ENCODE peak calls at places on chromosome 3, in nine cellular contexts. One of them, this sample, is unnamed.

GRCh38 chr3:632571-633170 is 436.1 kb downstream of the CHL1 start:
- DNase-seq in stimulated activated CD8-positive, alpha-beta memory T cell treated with anti-CD3 and anti-CD28 coated beads, Interleukin-15, amount 100 ng/mL, for 4 hours: no peak
- DNase-seq in NCI-H524: peak
- DNase-seq in GM10248: peak
- DNase-seq in esophagus muscularis mucosa: no peak
- DNase-seq in KBM-7: peak
- DNase-seq in effector memory CD4-positive, alpha-beta T cell: no peak
- DNase-seq in stimulated activated naive CD4-positive, alpha-beta T cell: peak
- DNase-seq in left cardiac atrium: peak
- DNase-seq in this sample: peak

GRCh38 chr3:177491301-177492031 is 294.2 kb upstream of the TBL1XR1 start:
- DNase-seq in stimulated activated CD8-positive, alpha-beta memory T cell treated with anti-CD3 and anti-CD28 coated beads, Interleukin-15, amount 100 ng/mL, for 4 hours: no peak
- DNase-seq in NCI-H524: no peak
- DNase-seq in GM10248: no peak
- DNase-seq in esophagus muscularis mucosa: no peak
- DNase-seq in KBM-7: no peak
- DNase-seq in effector memory CD4-positive, alpha-beta T cell: no peak
- DNase-seq in stimulated activated naive CD4-positive, alpha-beta T cell: no peak
- DNase-seq in left cardiac atrium: no peak
- DNase-seq in this sample: no peak

GRCh38 chr3:188113761-188114160 is 40.2 kb upstream of the LPP start:
- DNase-seq in stimulated activated CD8-positive, alpha-beta memory T cell treated with anti-CD3 and anti-CD28 coated beads, Interleukin-15, amount 100 ng/mL, for 4 hours: no peak
- DNase-seq in NCI-H524: no peak
- DNase-seq in GM10248: no peak
- DNase-seq in esophagus muscularis mucosa: no peak
- DNase-seq in KBM-7: no peak
- DNase-seq in effector memory CD4-positive, alpha-beta T cell: no peak
- DNase-seq in stimulated activated naive CD4-positive, alpha-beta T cell: no peak
- DNase-seq in left cardiac atrium: no peak
- DNase-seq in this sample: no peak

GRCh38 chr3:23455775-23456174 is 252.6 kb downstream of the UBE2E2 start:
- DNase-seq in stimulated activated CD8-positive, alpha-beta memory T cell treated with anti-CD3 and anti-CD28 coated beads, Interleukin-15, amount 100 ng/mL, for 4 hours: no peak
- DNase-seq in NCI-H524: no peak
- DNase-seq in GM10248: no peak
- DNase-seq in esophagus muscularis mucosa: no peak
- DNase-seq in KBM-7: no peak
- DNase-seq in effector memory CD4-positive, alpha-beta T cell: no peak
- DNase-seq in stimulated activated naive CD4-positive, alpha-beta T cell: no peak
- DNase-seq in left cardiac atrium: no peak
- DNase-seq in this sample: no peak

GRCh38 chr3:10555263-10555662 is 49.9 kb upstream of the ATP2B2 start:
- DNase-seq in stimulated activated CD8-positive, alpha-beta memory T cell treated with anti-CD3 and anti-CD28 coated beads, Interleukin-15, amount 100 ng/mL, for 4 hours: no peak
- DNase-seq in NCI-H524: no peak
- DNase-seq in GM10248: no peak
- DNase-seq in esophagus muscularis mucosa: peak
- DNase-seq in KBM-7: no peak
- DNase-seq in effector memory CD4-positive, alpha-beta T cell: no peak
- DNase-seq in stimulated activated naive CD4-positive, alpha-beta T cell: no peak
- DNase-seq in left cardiac atrium: no peak
- DNase-seq in this sample: no peak

GRCh38 chr3:50057756-50058155 is 31.0 kb upstream of the RBM5 start:
- DNase-seq in stimulated activated CD8-positive, alpha-beta memory T cell treated with anti-CD3 and anti-CD28 coated beads, Interleukin-15, amount 100 ng/mL, for 4 hours: no peak
- DNase-seq in NCI-H524: no peak
- DNase-seq in GM10248: no peak
- DNase-seq in esophagus muscularis mucosa: no peak
- DNase-seq in KBM-7: no peak
- DNase-seq in effector memory CD4-positive, alpha-beta T cell: no peak
- DNase-seq in stimulated activated naive CD4-positive, alpha-beta T cell: no peak
- DNase-seq in left cardiac atrium: no peak
- DNase-seq in this sample: no peak

GRCh38 chr3:115341208-115341607 is 194.1 kb upstream of the ZBTB20 start:
- DNase-seq in stimulated activated CD8-positive, alpha-beta memory T cell treated with anti-CD3 and anti-CD28 coated beads, Interleukin-15, amount 100 ng/mL, for 4 hours: no peak
- DNase-seq in NCI-H524: no peak
- DNase-seq in GM10248: no peak
- DNase-seq in esophagus muscularis mucosa: no peak
- DNase-seq in KBM-7: no peak
- DNase-seq in effector memory CD4-positive, alpha-beta T cell: no peak
- DNase-seq in stimulated activated naive CD4-positive, alpha-beta T cell: no peak
- DNase-seq in left cardiac atrium: no peak
- DNase-seq in this sample: no peak

GRCh38 chr3:34859741-34860140 is 779.6 kb upstream of the ARPP21 start:
- DNase-seq in stimulated activated CD8-positive, alpha-beta memory T cell treated with anti-CD3 and anti-CD28 coated beads, Interleukin-15, amount 100 ng/mL, for 4 hours: no peak
- DNase-seq in NCI-H524: no peak
- DNase-seq in GM10248: no peak
- DNase-seq in esophagus muscularis mucosa: no peak
- DNase-seq in KBM-7: no peak
- DNase-seq in effector memory CD4-positive, alpha-beta T cell: no peak
- DNase-seq in stimulated activated naive CD4-positive, alpha-beta T cell: no peak
- DNase-seq in left cardiac atrium: no peak
- DNase-seq in this sample: no peak

GRCh38 chr3:171939578-171939977 is 96.4 kb downstream of the TMEM212 start:
- DNase-seq in stimulated activated CD8-positive, alpha-beta memory T cell treated with anti-CD3 and anti-CD28 coated beads, Interleukin-15, amount 100 ng/mL, for 4 hours: no peak
- DNase-seq in NCI-H524: no peak
- DNase-seq in GM10248: no peak
- DNase-seq in esophagus muscularis mucosa: no peak
- DNase-seq in KBM-7: no peak
- DNase-seq in effector memory CD4-positive, alpha-beta T cell: no peak
- DNase-seq in stimulated activated naive CD4-positive, alpha-beta T cell: no peak
- DNase-seq in left cardiac atrium: no peak
- DNase-seq in this sample: no peak

GRCh38 chr3:36944012-36944640 is 728 bp downstream of the TRANK1 start:
- DNase-seq in stimulated activated CD8-positive, alpha-beta memory T cell treated with anti-CD3 and anti-CD28 coated beads, Interleukin-15, amount 100 ng/mL, for 4 hours: peak
- DNase-seq in NCI-H524: peak
- DNase-seq in GM10248: peak
- DNase-seq in esophagus muscularis mucosa: no peak
- DNase-seq in KBM-7: peak
- DNase-seq in effector memory CD4-positive, alpha-beta T cell: no peak
- DNase-seq in stimulated activated naive CD4-positive, alpha-beta T cell: peak
- DNase-seq in left cardiac atrium: peak
- DNase-seq in this sample: no peak

GRCh38 chr3:66472313-66473134 is 28.3 kb downstream of the LRIG1 start:
- DNase-seq in stimulated activated CD8-positive, alpha-beta memory T cell treated with anti-CD3 and anti-CD28 coated beads, Interleukin-15, amount 100 ng/mL, for 4 hours: no peak
- DNase-seq in NCI-H524: no peak
- DNase-seq in GM10248: peak
- DNase-seq in esophagus muscularis mucosa: no peak
- DNase-seq in KBM-7: no peak
- DNase-seq in effector memory CD4-positive, alpha-beta T cell: peak
- DNase-seq in stimulated activated naive CD4-positive, alpha-beta T cell: no peak
- DNase-seq in left cardiac atrium: no peak
- DNase-seq in this sample: no peak

GRCh38 chr3:120682095-120682681 is at the start of gene HGD:
- DNase-seq in stimulated activated CD8-positive, alpha-beta memory T cell treated with anti-CD3 and anti-CD28 coated beads, Interleukin-15, amount 100 ng/mL, for 4 hours: no peak
- DNase-seq in NCI-H524: no peak
- DNase-seq in GM10248: no peak
- DNase-seq in esophagus muscularis mucosa: no peak
- DNase-seq in KBM-7: no peak
- DNase-seq in effector memory CD4-positive, alpha-beta T cell: no peak
- DNase-seq in stimulated activated naive CD4-positive, alpha-beta T cell: no peak
- DNase-seq in left cardiac atrium: no peak
- DNase-seq in this sample: no peak

GRCh38 chr3:53519047-53519717 is 24.8 kb downstream of the CACNA1D start:
- DNase-seq in stimulated activated CD8-positive, alpha-beta memory T cell treated with anti-CD3 and anti-CD28 coated beads, Interleukin-15, amount 100 ng/mL, for 4 hours: no peak
- DNase-seq in NCI-H524: no peak
- DNase-seq in GM10248: no peak
- DNase-seq in esophagus muscularis mucosa: no peak
- DNase-seq in KBM-7: no peak
- DNase-seq in effector memory CD4-positive, alpha-beta T cell: no peak
- DNase-seq in stimulated activated naive CD4-positive, alpha-beta T cell: no peak
- DNase-seq in left cardiac atrium: no peak
- DNase-seq in this sample: no peak

GRCh38 chr3:12980596-12981290 is 92.5 kb downstream of the IQSEC1 start:
- DNase-seq in stimulated activated CD8-positive, alpha-beta memory T cell treated with anti-CD3 and anti-CD28 coated beads, Interleukin-15, amount 100 ng/mL, for 4 hours: no peak
- DNase-seq in NCI-H524: no peak
- DNase-seq in GM10248: no peak
- DNase-seq in esophagus muscularis mucosa: no peak
- DNase-seq in KBM-7: no peak
- DNase-seq in effector memory CD4-positive, alpha-beta T cell: no peak
- DNase-seq in stimulated activated naive CD4-positive, alpha-beta T cell: no peak
- DNase-seq in left cardiac atrium: no peak
- DNase-seq in this sample: no peak

GRCh38 chr3:97148891-97149290 is 334.5 kb downstream of the EPHA6 start:
- DNase-seq in stimulated activated CD8-positive, alpha-beta memory T cell treated with anti-CD3 and anti-CD28 coated beads, Interleukin-15, amount 100 ng/mL, for 4 hours: no peak
- DNase-seq in NCI-H524: no peak
- DNase-seq in GM10248: no peak
- DNase-seq in esophagus muscularis mucosa: no peak
- DNase-seq in KBM-7: no peak
- DNase-seq in effector memory CD4-positive, alpha-beta T cell: no peak
- DNase-seq in stimulated activated naive CD4-positive, alpha-beta T cell: no peak
- DNase-seq in left cardiac atrium: no peak
- DNase-seq in this sample: no peak

GRCh38 chr3:115937054-115937453 is 313.7 kb downstream of the GAP43 start:
- DNase-seq in stimulated activated CD8-positive, alpha-beta memory T cell treated with anti-CD3 and anti-CD28 coated beads, Interleukin-15, amount 100 ng/mL, for 4 hours: no peak
- DNase-seq in NCI-H524: no peak
- DNase-seq in GM10248: no peak
- DNase-seq in esophagus muscularis mucosa: no peak
- DNase-seq in KBM-7: no peak
- DNase-seq in effector memory CD4-positive, alpha-beta T cell: no peak
- DNase-seq in stimulated activated naive CD4-positive, alpha-beta T cell: no peak
- DNase-seq in left cardiac atrium: no peak
- DNase-seq in this sample: no peak

GRCh38 chr3:195094211-195094921 is 176.6 kb downstream of the XXYLT1 start:
- DNase-seq in stimulated activated CD8-positive, alpha-beta memory T cell treated with anti-CD3 and anti-CD28 coated beads, Interleukin-15, amount 100 ng/mL, for 4 hours: no peak
- DNase-seq in NCI-H524: no peak
- DNase-seq in GM10248: peak
- DNase-seq in esophagus muscularis mucosa: no peak
- DNase-seq in KBM-7: peak
- DNase-seq in effector memory CD4-positive, alpha-beta T cell: no peak
- DNase-seq in stimulated activated naive CD4-positive, alpha-beta T cell: no peak
- DNase-seq in left cardiac atrium: peak
- DNase-seq in this sample: no peak

GRCh38 chr3:157832588-157832987 is 273.6 kb downstream of the SHOX2 start:
- DNase-seq in stimulated activated CD8-positive, alpha-beta memory T cell treated with anti-CD3 and anti-CD28 coated beads, Interleukin-15, amount 100 ng/mL, for 4 hours: no peak
- DNase-seq in NCI-H524: no peak
- DNase-seq in GM10248: no peak
- DNase-seq in esophagus muscularis mucosa: no peak
- DNase-seq in KBM-7: no peak
- DNase-seq in effector memory CD4-positive, alpha-beta T cell: no peak
- DNase-seq in stimulated activated naive CD4-positive, alpha-beta T cell: no peak
- DNase-seq in left cardiac atrium: no peak
- DNase-seq in this sample: no peak

GRCh38 chr3:44976002-44976815 is at the start of the genes EXOSC7 and ZDHHC3:
- DNase-seq in stimulated activated CD8-positive, alpha-beta memory T cell treated with anti-CD3 and anti-CD28 coated beads, Interleukin-15, amount 100 ng/mL, for 4 hours: peak
- DNase-seq in NCI-H524: peak
- DNase-seq in GM10248: peak
- DNase-seq in esophagus muscularis mucosa: peak
- DNase-seq in KBM-7: peak
- DNase-seq in effector memory CD4-positive, alpha-beta T cell: peak
- DNase-seq in stimulated activated naive CD4-positive, alpha-beta T cell: peak
- DNase-seq in left cardiac atrium: peak
- DNase-seq in this sample: peak

GRCh38 chr3:151425640-151426336 is 35.1 kb downstream of the IGSF10 start:
- DNase-seq in stimulated activated CD8-positive, alpha-beta memory T cell treated with anti-CD3 and anti-CD28 coated beads, Interleukin-15, amount 100 ng/mL, for 4 hours: no peak
- DNase-seq in NCI-H524: no peak
- DNase-seq in GM10248: peak
- DNase-seq in esophagus muscularis mucosa: no peak
- DNase-seq in KBM-7: no peak
- DNase-seq in effector memory CD4-positive, alpha-beta T cell: no peak
- DNase-seq in stimulated activated naive CD4-positive, alpha-beta T cell: no peak
- DNase-seq in left cardiac atrium: no peak
- DNase-seq in this sample: no peak

GRCh38 chr3:107284570-107284969 is 92.7 kb upstream of the CCDC54 start:
- DNase-seq in stimulated activated CD8-positive, alpha-beta memory T cell treated with anti-CD3 and anti-CD28 coated beads, Interleukin-15, amount 100 ng/mL, for 4 hours: no peak
- DNase-seq in NCI-H524: no peak
- DNase-seq in GM10248: no peak
- DNase-seq in esophagus muscularis mucosa: no peak
- DNase-seq in KBM-7: no peak
- DNase-seq in effector memory CD4-positive, alpha-beta T cell: no peak
- DNase-seq in stimulated activated naive CD4-positive, alpha-beta T cell: no peak
- DNase-seq in left cardiac atrium: no peak
- DNase-seq in this sample: no peak

GRCh38 chr3:172148269-172148668 is 108.9 kb downstream of the FNDC3B start:
- DNase-seq in stimulated activated CD8-positive, alpha-beta memory T cell treated with anti-CD3 and anti-CD28 coated beads, Interleukin-15, amount 100 ng/mL, for 4 hours: no peak
- DNase-seq in NCI-H524: no peak
- DNase-seq in GM10248: no peak
- DNase-seq in esophagus muscularis mucosa: no peak
- DNase-seq in KBM-7: no peak
- DNase-seq in effector memory CD4-positive, alpha-beta T cell: no peak
- DNase-seq in stimulated activated naive CD4-positive, alpha-beta T cell: no peak
- DNase-seq in left cardiac atrium: no peak
- DNase-seq in this sample: no peak

GRCh38 chr3:123880998-123881561 is 3.1 kb downstream of the MYLK start:
- DNase-seq in stimulated activated CD8-positive, alpha-beta memory T cell treated with anti-CD3 and anti-CD28 coated beads, Interleukin-15, amount 100 ng/mL, for 4 hours: no peak
- DNase-seq in NCI-H524: no peak
- DNase-seq in GM10248: no peak
- DNase-seq in esophagus muscularis mucosa: peak
- DNase-seq in KBM-7: peak
- DNase-seq in effector memory CD4-positive, alpha-beta T cell: no peak
- DNase-seq in stimulated activated naive CD4-positive, alpha-beta T cell: no peak
- DNase-seq in left cardiac atrium: no peak
- DNase-seq in this sample: no peak

GRCh38 chr3:194212021-194212868 is 76.3 kb downstream of the HES1 start:
- DNase-seq in stimulated activated CD8-positive, alpha-beta memory T cell treated with anti-CD3 and anti-CD28 coated beads, Interleukin-15, amount 100 ng/mL, for 4 hours: no peak
- DNase-seq in NCI-H524: no peak
- DNase-seq in GM10248: no peak
- DNase-seq in esophagus muscularis mucosa: no peak
- DNase-seq in KBM-7: no peak
- DNase-seq in effector memory CD4-positive, alpha-beta T cell: no peak
- DNase-seq in stimulated activated naive CD4-positive, alpha-beta T cell: no peak
- DNase-seq in left cardiac atrium: no peak
- DNase-seq in this sample: no peak

GRCh38 chr3:31997500-31997899 is 15.9 kb downstream of the ZNF860 start:
- DNase-seq in stimulated activated CD8-positive, alpha-beta memory T cell treated with anti-CD3 and anti-CD28 coated beads, Interleukin-15, amount 100 ng/mL, for 4 hours: no peak
- DNase-seq in NCI-H524: no peak
- DNase-seq in GM10248: no peak
- DNase-seq in esophagus muscularis mucosa: no peak
- DNase-seq in KBM-7: no peak
- DNase-seq in effector memory CD4-positive, alpha-beta T cell: no peak
- DNase-seq in stimulated activated naive CD4-positive, alpha-beta T cell: no peak
- DNase-seq in left cardiac atrium: no peak
- DNase-seq in this sample: no peak

GRCh38 chr3:13709706-13710105 is 160.8 kb downstream of the FBLN2 start:
- DNase-seq in stimulated activated CD8-positive, alpha-beta memory T cell treated with anti-CD3 and anti-CD28 coated beads, Interleukin-15, amount 100 ng/mL, for 4 hours: no peak
- DNase-seq in NCI-H524: no peak
- DNase-seq in GM10248: no peak
- DNase-seq in esophagus muscularis mucosa: peak
- DNase-seq in KBM-7: no peak
- DNase-seq in effector memory CD4-positive, alpha-beta T cell: no peak
- DNase-seq in stimulated activated naive CD4-positive, alpha-beta T cell: no peak
- DNase-seq in left cardiac atrium: no peak
- DNase-seq in this sample: no peak

GRCh38 chr3:58577269-58577821 is at the start of gene FAM107A:
- DNase-seq in stimulated activated CD8-positive, alpha-beta memory T cell treated with anti-CD3 and anti-CD28 coated beads, Interleukin-15, amount 100 ng/mL, for 4 hours: no peak
- DNase-seq in NCI-H524: no peak
- DNase-seq in GM10248: no peak
- DNase-seq in esophagus muscularis mucosa: no peak
- DNase-seq in KBM-7: no peak
- DNase-seq in effector memory CD4-positive, alpha-beta T cell: no peak
- DNase-seq in stimulated activated naive CD4-positive, alpha-beta T cell: no peak
- DNase-seq in left cardiac atrium: peak
- DNase-seq in this sample: no peak

GRCh38 chr3:139329364-139329850 is 14.4 kb upstream of the MRPS22 start:
- DNase-seq in stimulated activated CD8-positive, alpha-beta memory T cell treated with anti-CD3 and anti-CD28 coated beads, Interleukin-15, amount 100 ng/mL, for 4 hours: peak
- DNase-seq in NCI-H524: peak
- DNase-seq in GM10248: peak
- DNase-seq in esophagus muscularis mucosa: no peak
- DNase-seq in KBM-7: peak
- DNase-seq in effector memory CD4-positive, alpha-beta T cell: peak
- DNase-seq in stimulated activated naive CD4-positive, alpha-beta T cell: peak
- DNase-seq in left cardiac atrium: peak
- DNase-seq in this sample: peak

This sample was measured in NCI-H1694 treated with DMSO at 0.1 percent for 48 hours.